ENCODE peak calls at places on chromosomes 13 and 19, in six cellular contexts. One of them, this sample, is unnamed.
A peak's percentile ranks its signal among the peaks of the same experiment; 100 is the strongest.

GRCh38 chr19:4256563-4256962 is 9.7 kb downstream of the YJU2 start:
- DNase-seq in colonic mucosa: no peak
- DNase-seq in uterus: no peak
- DNase-seq in upper lobe of right lung: no peak
- DNase-seq in aorta: no peak
- DNase-seq in HAP-1: no peak
- DNase-seq in this sample: no peak

GRCh38 chr19:17617807-17618192 is 62.4 kb downstream of the COLGALT1 start:
- DNase-seq in aorta: no peak
- DNase-seq in colonic mucosa: no peak
- DNase-seq in uterus: no peak
- DNase-seq in HAP-1: no peak
- DNase-seq in upper lobe of right lung: no peak
- DNase-seq in this sample: no peak

GRCh38 chr19:2014731-2015610 is 543 bp downstream of the BTBD2 start:
- DNase-seq in colonic mucosa: no peak
- DNase-seq in aorta: no peak
- DNase-seq in HAP-1: peak; percentile 45
- DNase-seq in upper lobe of right lung: no peak
- DNase-seq in uterus: peak; percentile 54
- DNase-seq in this sample: peak; percentile 36

GRCh38 chr19:15125232-15126067 is 18.2 kb downstream of the SYDE1 start:
- DNase-seq in colonic mucosa: peak; percentile 98
- DNase-seq in aorta: peak; percentile 99
- DNase-seq in upper lobe of right lung: peak; percentile 99
- DNase-seq in uterus: peak; percentile 97
- DNase-seq in HAP-1: peak; percentile 100
- DNase-seq in this sample: peak; percentile 100

GRCh38 chr19:46404884-46405658 is 8.3 kb downstream of the CCDC8 start:
- DNase-seq in HAP-1: no peak
- DNase-seq in uterus: peak; percentile 59
- DNase-seq in colonic mucosa: no peak
- DNase-seq in upper lobe of right lung: no peak
- DNase-seq in aorta: peak; percentile 76
- DNase-seq in this sample: peak; percentile 81

GRCh38 chr19:37981785-37982475 is 74.9 kb downstream of the SIPA1L3 start:
- DNase-seq in HAP-1: no peak
- DNase-seq in uterus: no peak
- DNase-seq in aorta: peak; percentile 27
- DNase-seq in colonic mucosa: peak; percentile 79
- DNase-seq in upper lobe of right lung: peak; percentile 43
- DNase-seq in this sample: no peak

GRCh38 chr13:33846306-33847062 is 28.5 kb downstream of the RFC3 start:
- DNase-seq in uterus: no peak
- DNase-seq in HAP-1: no peak
- DNase-seq in colonic mucosa: no peak
- DNase-seq in upper lobe of right lung: no peak
- DNase-seq in aorta: no peak
- DNase-seq in this sample: no peak

GRCh38 chr13:44347301-44347700 is 26.3 kb upstream of the SERP2 start:
- DNase-seq in aorta: no peak
- DNase-seq in uterus: no peak
- DNase-seq in upper lobe of right lung: no peak
- DNase-seq in HAP-1: no peak
- DNase-seq in colonic mucosa: no peak
- DNase-seq in this sample: no peak

GRCh38 chr19:6649189-6649588 is 20.8 kb downstream of the TNFSF14 start:
- DNase-seq in HAP-1: peak; percentile 40
- DNase-seq in uterus: no peak
- DNase-seq in upper lobe of right lung: no peak
- DNase-seq in colonic mucosa: no peak
- DNase-seq in aorta: no peak
- DNase-seq in this sample: no peak

GRCh38 chr13:109773276-109773675 is 13.1 kb downstream of the IRS2 start:
- DNase-seq in HAP-1: no peak
- DNase-seq in colonic mucosa: no peak
- DNase-seq in aorta: no peak
- DNase-seq in upper lobe of right lung: no peak
- DNase-seq in uterus: no peak
- DNase-seq in this sample: no peak

GRCh38 chr13:23450340-23451046 is 17.0 kb upstream of the SACS start:
- DNase-seq in colonic mucosa: no peak
- DNase-seq in uterus: no peak
- DNase-seq in aorta: no peak
- DNase-seq in upper lobe of right lung: no peak
- DNase-seq in HAP-1: peak; percentile 68
- DNase-seq in this sample: peak; percentile 94

GRCh38 chr13:71831716-71832115 is 35.3 kb downstream of the DACH1 start:
- DNase-seq in uterus: no peak
- DNase-seq in colonic mucosa: no peak
- DNase-seq in aorta: no peak
- DNase-seq in upper lobe of right lung: no peak
- DNase-seq in HAP-1: peak; percentile 23
- DNase-seq in this sample: no peak

GRCh38 chr13:59211636-59212035 is 952.1 kb downstream of the DIAPH3 start:
- DNase-seq in HAP-1: no peak
- DNase-seq in upper lobe of right lung: no peak
- DNase-seq in colonic mucosa: no peak
- DNase-seq in aorta: no peak
- DNase-seq in uterus: no peak
- DNase-seq in this sample: no peak

GRCh38 chr19:5891938-5892771 is 11.4 kb downstream of the NDUFA11 start:
- DNase-seq in aorta: no peak
- DNase-seq in uterus: no peak
- DNase-seq in HAP-1: peak; percentile 65
- DNase-seq in upper lobe of right lung: no peak
- DNase-seq in colonic mucosa: peak; percentile 48
- DNase-seq in this sample: peak; percentile 52

GRCh38 chr19:44904426-44904994 is 1.1 kb upstream of the APOE start:
- DNase-seq in colonic mucosa: no peak
- DNase-seq in upper lobe of right lung: no peak
- DNase-seq in aorta: no peak
- DNase-seq in uterus: no peak
- DNase-seq in HAP-1: peak; percentile 53
- DNase-seq in this sample: no peak

GRCh38 chr19:53877361-53877766 is 4.6 kb upstream of the PRKCG start:
- DNase-seq in upper lobe of right lung: no peak
- DNase-seq in HAP-1: no peak
- DNase-seq in uterus: no peak
- DNase-seq in aorta: no peak
- DNase-seq in colonic mucosa: no peak
- DNase-seq in this sample: no peak

GRCh38 chr13:33183431-33184130 is 102.0 kb downstream of the STARD13 start:
- DNase-seq in uterus: no peak
- DNase-seq in colonic mucosa: no peak
- DNase-seq in upper lobe of right lung: no peak
- DNase-seq in aorta: no peak
- DNase-seq in HAP-1: no peak
- DNase-seq in this sample: peak; percentile 29

GRCh38 chr19:49930483-49931011 is 1.2 kb upstream of the NUP62 start:
- DNase-seq in colonic mucosa: peak; percentile 36
- DNase-seq in uterus: peak; percentile 50
- DNase-seq in aorta: peak; percentile 80
- DNase-seq in HAP-1: peak; percentile 81
- DNase-seq in upper lobe of right lung: no peak
- DNase-seq in this sample: no peak

GRCh38 chr19:10752237-10752912 is 34.5 kb downstream of the DNM2 start:
- DNase-seq in colonic mucosa: no peak
- DNase-seq in aorta: no peak
- DNase-seq in HAP-1: no peak
- DNase-seq in uterus: no peak
- DNase-seq in upper lobe of right lung: no peak
- DNase-seq in this sample: no peak

GRCh38 chr19:17107546-17108452 is 32.2 kb downstream of the MYO9B start:
- DNase-seq in colonic mucosa: peak; percentile 64
- DNase-seq in upper lobe of right lung: peak; percentile 78
- DNase-seq in uterus: peak; percentile 95
- DNase-seq in HAP-1: no peak
- DNase-seq in aorta: peak; percentile 97
- DNase-seq in this sample: peak; percentile 87

GRCh38 chr19:3443840-3444694 is 36.3 kb downstream of the SMIM24 start:
- DNase-seq in upper lobe of right lung: no peak
- DNase-seq in HAP-1: no peak
- DNase-seq in colonic mucosa: no peak
- DNase-seq in uterus: no peak
- DNase-seq in aorta: peak; percentile 81
- DNase-seq in this sample: no peak

GRCh38 chr19:11538232-11539036 is at the start of gene CNN1:
- DNase-seq in colonic mucosa: no peak
- DNase-seq in upper lobe of right lung: no peak
- DNase-seq in uterus: peak; percentile 94
- DNase-seq in HAP-1: peak; percentile 39
- DNase-seq in aorta: peak; percentile 95
- DNase-seq in this sample: peak; percentile 63

GRCh38 chr19:38207543-38207942 is 16.5 kb downstream of the DPF1 start:
- DNase-seq in aorta: no peak
- DNase-seq in HAP-1: no peak
- DNase-seq in colonic mucosa: no peak
- DNase-seq in upper lobe of right lung: no peak
- DNase-seq in uterus: no peak
- DNase-seq in this sample: no peak

GRCh38 chr13:48853381-48854102 is 122.2 kb upstream of the FNDC3A start:
- DNase-seq in uterus: no peak
- DNase-seq in upper lobe of right lung: no peak
- DNase-seq in aorta: no peak
- DNase-seq in colonic mucosa: no peak
- DNase-seq in HAP-1: no peak
- DNase-seq in this sample: no peak

GRCh38 chr19:7907122-7907521 is 3.4 kb downstream of the MAP2K7 start:
- DNase-seq in HAP-1: no peak
- DNase-seq in upper lobe of right lung: no peak
- DNase-seq in uterus: no peak
- DNase-seq in aorta: no peak
- DNase-seq in colonic mucosa: no peak
- DNase-seq in this sample: no peak
- H3K4me1 ChIP-seq in HAP-1: peaks cover 15% of the 10 kb centered on the region
- H3K4me1 ChIP-seq in upper lobe of right lung: peaks cover 22% of the 10 kb centered on the region
- H3K4me1 ChIP-seq in uterus: peaks cover 10% of the 10 kb centered on the region
- H3K4me1 ChIP-seq in aorta: no peaks in the 10 kb centered on the region
- H3K4me1 ChIP-seq in colonic mucosa: peaks cover 14% of the 10 kb centered on the region
- H3K4me1 ChIP-seq in this sample: no peaks in the 10 kb centered on the region

GRCh38 chr13:31037874-31038475 is 105.5 kb downstream of the TEX26 start:
- DNase-seq in aorta: no peak
- DNase-seq in HAP-1: no peak
- DNase-seq in upper lobe of right lung: no peak
- DNase-seq in uterus: no peak
- DNase-seq in colonic mucosa: no peak
- DNase-seq in this sample: no peak

GRCh38 chr13:31038834-31039552 is 106.5 kb downstream of the TEX26 start:
- DNase-seq in uterus: no peak
- DNase-seq in HAP-1: no peak
- DNase-seq in aorta: no peak
- DNase-seq in upper lobe of right lung: no peak
- DNase-seq in colonic mucosa: no peak
- DNase-seq in this sample: peak; percentile 56

GRCh38 chr13:31035162-31035951 is 102.9 kb downstream of the TEX26 start:
- DNase-seq in HAP-1: no peak
- DNase-seq in colonic mucosa: no peak
- DNase-seq in uterus: peak; percentile 50
- DNase-seq in upper lobe of right lung: no peak
- DNase-seq in aorta: no peak
- DNase-seq in this sample: no peak

GRCh38 chr13:31036717-31037116 is 104.3 kb downstream of the TEX26 start:
- DNase-seq in aorta: no peak
- DNase-seq in colonic mucosa: no peak
- DNase-seq in uterus: no peak
- DNase-seq in upper lobe of right lung: no peak
- DNase-seq in HAP-1: no peak
- DNase-seq in this sample: no peak

GRCh38 chr13:31037351-31037750 is 104.9 kb downstream of the TEX26 start:
- DNase-seq in aorta: no peak
- DNase-seq in HAP-1: no peak
- DNase-seq in upper lobe of right lung: no peak
- DNase-seq in colonic mucosa: no peak
- DNase-seq in uterus: no peak
- DNase-seq in this sample: no peak
- H3K27me3 ChIP-seq in aorta: no peaks in the 10 kb centered on the region
- H3K27me3 ChIP-seq in HAP-1: no peaks in the 10 kb centered on the region
- H3K27me3 ChIP-seq in upper lobe of right lung: no peaks in the 10 kb centered on the region
- H3K27me3 ChIP-seq in colonic mucosa: no peaks in the 10 kb centered on the region
- H3K27me3 ChIP-seq in uterus: no peaks in the 10 kb centered on the region
- H3K27me3 ChIP-seq in this sample: no peaks in the 10 kb centered on the region

GRCh38 chr19:35155441-35155840 is 906 bp downstream of the FXYD5 start:
- DNase-seq in HAP-1: no peak
- DNase-seq in aorta: no peak
- DNase-seq in upper lobe of right lung: no peak
- DNase-seq in uterus: no peak
- DNase-seq in colonic mucosa: no peak
- DNase-seq in this sample: no peak
- H3K4me3 ChIP-seq in HAP-1: peak overlapping the region; percentile 81
- H3K4me3 ChIP-seq in aorta: no peak overlapping the region
- H3K4me3 ChIP-seq in upper lobe of right lung: peak overlapping the region; percentile 66
- H3K4me3 ChIP-seq in uterus: peak overlapping the region; percentile 40
- H3K4me3 ChIP-seq in colonic mucosa: peak overlapping the region; percentile 57
- H3K4me3 ChIP-seq in this sample: peak overlapping the region; percentile 47

GRCh38 chr13:27080018-27080948 is 91.3 kb downstream of the USP12 start:
- DNase-seq in upper lobe of right lung: no peak
- DNase-seq in HAP-1: no peak
- DNase-seq in uterus: no peak
- DNase-seq in aorta: no peak
- DNase-seq in colonic mucosa: no peak
- DNase-seq in this sample: peak; percentile 11
- H3K4me1 ChIP-seq in upper lobe of right lung: peaks cover 16% of the 10 kb centered on the region
- H3K4me1 ChIP-seq in HAP-1: no peaks in the 10 kb centered on the region
- H3K4me1 ChIP-seq in uterus: peaks cover 7% of the 10 kb centered on the region
- H3K4me1 ChIP-seq in aorta: no peaks in the 10 kb centered on the region
- H3K4me1 ChIP-seq in colonic mucosa: no peaks in the 10 kb centered on the region
- H3K4me1 ChIP-seq in this sample: peaks cover 14% of the 10 kb centered on the region

GRCh38 chr19:56808717-56809392 is 31.7 kb downstream of the PEG3 start:
- DNase-seq in upper lobe of right lung: no peak
- DNase-seq in aorta: no peak
- DNase-seq in HAP-1: no peak
- DNase-seq in colonic mucosa: no peak
- DNase-seq in uterus: no peak
- DNase-seq in this sample: no peak

GRCh38 chr19:56810260-56810659 is 30.3 kb downstream of the PEG3 start:
- DNase-seq in upper lobe of right lung: no peak
- DNase-seq in aorta: no peak
- DNase-seq in uterus: no peak
- DNase-seq in HAP-1: no peak
- DNase-seq in colonic mucosa: no peak
- DNase-seq in this sample: no peak

GRCh38 chr19:56813531-56813930 is 27.0 kb downstream of the PEG3 start:
- DNase-seq in uterus: no peak
- DNase-seq in upper lobe of right lung: no peak
- DNase-seq in aorta: no peak
- DNase-seq in colonic mucosa: no peak
- DNase-seq in HAP-1: no peak
- DNase-seq in this sample: no peak

GRCh38 chr19:56811480-56811879 is 29.0 kb downstream of the PEG3 start:
- DNase-seq in HAP-1: no peak
- DNase-seq in upper lobe of right lung: no peak
- DNase-seq in colonic mucosa: no peak
- DNase-seq in uterus: no peak
- DNase-seq in aorta: no peak
- DNase-seq in this sample: no peak

DNA sequence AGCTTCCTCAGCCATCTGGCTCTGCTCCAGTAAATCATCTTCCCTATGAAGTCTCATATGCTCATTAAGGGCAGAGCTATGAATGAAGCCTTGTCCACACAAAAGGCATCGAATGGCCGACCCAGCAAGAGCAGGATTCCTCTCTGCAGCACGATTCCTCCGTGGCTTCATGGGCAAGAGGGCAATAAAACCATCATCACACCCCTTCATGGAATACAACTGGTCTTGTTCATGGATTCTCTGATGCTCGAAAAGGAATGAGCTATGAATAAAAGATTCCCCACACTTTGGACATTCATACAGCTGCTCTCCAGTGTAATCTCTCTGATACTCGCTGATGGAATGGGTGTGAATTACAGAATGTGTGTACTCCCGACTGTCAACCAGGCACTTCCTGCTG is 25.9 kb downstream of the PEG3 start:
- DNase-seq in uterus: no peak
- DNase-seq in HAP-1: no peak
- DNase-seq in aorta: no peak
- DNase-seq in colonic mucosa: no peak
- DNase-seq in upper lobe of right lung: no peak
- DNase-seq in this sample: no peak
- H3K27me3 ChIP-seq in uterus: no peaks in the 10 kb centered on the region
- H3K27me3 ChIP-seq in HAP-1: no peaks in the 10 kb centered on the region
- H3K27me3 ChIP-seq in aorta: no peaks in the 10 kb centered on the region
- H3K27me3 ChIP-seq in colonic mucosa: no peaks in the 10 kb centered on the region
- H3K27me3 ChIP-seq in upper lobe of right lung: no peaks in the 10 kb centered on the region
- H3K27me3 ChIP-seq in this sample: no peaks in the 10 kb centered on the region